ENCODE peak calls at places on chromosomes 12 and 14, in six cellular contexts. K, F, R, Q, Y and M are unnamed samples.

GRCh38 chr12:119829439-119829838 is 47.7 kb downstream of the CIT start:
- DNase-seq in Y (no peak), K (no peak), R (no peak), F (no peak), Q (no peak), M (no peak)

GRCh38 chr14:105067140-105067968 is 2.1 kb upstream of the GPR132 start:
- DNase-seq in K (peak), R (no peak), F (no peak), Q (no peak), Y (no peak), M (no peak)

GRCh38 chr14:67166450-67166853 is 22.8 kb upstream of the GARIN2 start:
- DNase-seq in R (no peak), F (peak), K (no peak), Q (no peak), Y (peak), M (no peak)

GRCh38 chr14:104776961-104777807 is 18.4 kb downstream of the AKT1 start:
- DNase-seq in K (no peak), R (no peak), Q (no peak), Y (no peak), F (no peak), M (no peak)

GRCh38 chr12:132275110-132275531 is 54.3 kb downstream of the GALNT9 start:
- DNase-seq in K (no peak), R (no peak), F (no peak), Q (no peak), Y (no peak), M (no peak)

GRCh38 chr12:15590180-15590826 is 198.9 kb downstream of the EPS8 start:
- DNase-seq in Q (no peak), K (peak), F (peak), R (no peak), Y (peak), M (peak)

GRCh38 chr14:60317609-60318008 is 68.6 kb downstream of the PPM1A start:
- DNase-seq in Y (no peak), F (no peak), R (no peak), Q (no peak), K (no peak), M (no peak)

GRCh38 chr12:32104572-32105355 is 1.9 kb upstream of the BICD1 start:
- DNase-seq in Y (no peak), F (no peak), R (no peak), Q (no peak), K (no peak), M (no peak)

GRCh38 chr14:67285876-67286452 is 44.7 kb downstream of the PALS1 start:
- DNase-seq in Y (no peak), R (no peak), Q (no peak), F (no peak), K (no peak), M (no peak)

GRCh38 chr14:94880805-94881204 is 110.9 kb upstream of the GSC start:
- DNase-seq in R (no peak), Q (no peak), Y (no peak), F (no peak), K (no peak), M (no peak)

GRCh38 chr14:65336191-65336591 is 76.3 kb upstream of the FUT8 start:
- DNase-seq in K (no peak), Y (no peak), Q (no peak), R (no peak), F (no peak), M (no peak)

GRCh38 chr12:120584343-120585149 is 3.3 kb upstream of the POP5 start:
- DNase-seq in Y (peak), R (no peak), Q (peak), K (peak), F (peak), M (peak)

GRCh38 chr12:27246774-27247173 is 2.7 kb downstream of the STK38L start:
- DNase-seq in R (no peak), K (no peak), Y (no peak), Q (no peak), F (no peak), M (no peak)

GRCh38 chr14:79278798-79279644 is 932.3 kb downstream of the DIO2 start:
- DNase-seq in K (peak), Y (peak), Q (peak), R (no peak), F (peak), M (peak)

GRCh38 chr14:76510255-76510654 is 134.3 kb downstream of the ESRRB start:
- DNase-seq in F (no peak), Q (no peak), R (no peak), Y (no peak), K (no peak), M (no peak)

GRCh38 chr14:77910506-77910905 is 110.6 kb downstream of the ADCK1 start:
- DNase-seq in Q (no peak), Y (peak), K (no peak), F (no peak), R (no peak), M (no peak)

GRCh38 chr12:80183939-80184338 is 84.6 kb downstream of the OTOGL start:
- DNase-seq in Y (no peak), K (no peak), Q (no peak), F (no peak), R (no peak), M (no peak)

GRCh38 chr12:1583421-1584078 is 10.8 kb downstream of the FBXL14 start:
- DNase-seq in Q (no peak), K (peak), F (peak), R (no peak), Y (peak), M (peak)

GRCh38 chr14:53963491-53964227 is 7.0 kb upstream of the BMP4 start:
- DNase-seq in F (no peak), Q (peak), Y (peak), R (no peak), K (no peak), M (no peak)

GRCh38 chr12:24903305-24904088 is 45.4 kb downstream of the BCAT1 start:
- DNase-seq in F (no peak), K (no peak), R (no peak), Q (no peak), Y (no peak), M (no peak)

GRCh38 chr12:124508323-124509096 is 58.9 kb downstream of the NCOR2 start:
- DNase-seq in K (no peak), F (peak), R (no peak), Y (no peak), Q (no peak), M (peak)

GRCh38 chr14:29629839-29630238 is 297.8 kb downstream of the PRKD1 start:
- DNase-seq in Y (no peak), Q (no peak), R (no peak), K (no peak), F (no peak), M (no peak)

GRCh38 chr14:61661471-61661988 is 33.8 kb upstream of the HIF1A start:
- DNase-seq in Q (no peak), Y (no peak), F (no peak), K (no peak), R (no peak), M (no peak)

GRCh38 chr14:61656341-61656740 is 39.0 kb upstream of the HIF1A start:
- DNase-seq in Q (no peak), K (no peak), F (no peak), Y (no peak), R (no peak), M (no peak)

GRCh38 chr14:61662001-61662400 is 33.3 kb upstream of the HIF1A start:
- DNase-seq in Y (no peak), F (no peak), R (no peak), K (no peak), Q (no peak), M (no peak)

GRCh38 chr14:61662437-61663311 is 32.6 kb upstream of the HIF1A start:
- DNase-seq in K (peak), Y (peak), F (peak), Q (no peak), R (no peak), M (no peak)

GRCh38 chr14:61659582-61659981 is 35.7 kb upstream of the HIF1A start:
- DNase-seq in Q (no peak), Y (no peak), K (no peak), R (no peak), F (no peak), M (no peak)
- H3K27ac ChIP-seq in Q (no peak), Y (no peak), K (no peak), R (no peak), F (no peak), M (no peak)

GRCh38 chr12:48122065-48122834 is 3.1 kb downstream of the PFKM start:
- DNase-seq in K (no peak), F (no peak), Q (no peak), R (no peak), Y (no peak), M (no peak)

GRCh38 chr12:48119834-48120195 is 651 bp downstream of the PFKM start:
- DNase-seq in K (no peak), Y (no peak), F (no peak), Q (no peak), R (no peak), M (no peak)

GRCh38 chr12:48118491-48118890 is 673 bp upstream of the PFKM start:
- DNase-seq in K (no peak), R (no peak), F (no peak), Y (no peak), Q (no peak), M (no peak)

GRCh38 chr12:48121522-48121921 is 2.4 kb downstream of the PFKM start:
- DNase-seq in Y (no peak), F (no peak), Q (no peak), K (no peak), R (no peak), M (no peak)

GRCh38 chr12:48119078-48119833 is at the start of gene PFKM:
- DNase-seq in Q (peak), Y (peak), F (peak), R (peak), K (peak), M (peak)
- TF ChIP-seq POLR2A in Q (no peak), Y (peak), F (no peak), R (peak), K (no peak), M (no peak)

DNA sequence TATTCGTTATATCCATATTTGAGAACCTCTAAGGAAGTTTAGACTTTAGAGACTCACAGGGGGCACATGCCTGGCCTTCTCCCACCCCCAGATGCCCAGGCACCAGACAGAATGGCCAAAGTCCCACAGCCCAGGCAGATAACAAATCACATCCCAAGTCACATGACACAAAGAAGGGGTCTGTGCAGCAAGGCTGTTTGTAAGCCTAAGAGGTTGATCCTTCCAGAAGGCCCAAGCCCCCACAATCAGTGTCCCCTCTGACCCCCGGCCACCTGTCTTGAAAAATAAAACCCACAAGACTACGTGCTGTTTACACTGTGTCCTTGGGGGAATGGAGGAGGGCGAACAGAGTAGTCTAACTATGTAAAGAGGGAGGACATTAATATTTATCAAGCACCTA is 5.1 kb downstream of the CTDSP2 start:
- DNase-seq in Y (no peak), F (no peak), K (no peak), R (no peak), Q (no peak), M (no peak)
- H3K27ac ChIP-seq in Y (no peak), F (peak), K (peak), R (no peak), Q (peak), M (peak)

GRCh38 chr12:113221181-113221996 is at the start of gene TPCN1:
- DNase-seq in R (peak), K (peak), F (peak), Q (peak), Y (peak), M (peak)
- TF ChIP-seq POLR2A in R (peak), K (peak), F (peak), Q (peak), Y (peak), M (peak)